ENCODE peak calls at places on chromosomes 5 and 9, in four cellular contexts. G is PC-9, Y is neural progenitor cell, P is K562. I is an unnamed sample.

GRCh38 chr9:69469136-69469535 is 144.1 kb downstream of the ENTREP1 start:
- DNase-seq in G (no peak), Y (no peak), P (no peak), I (no peak)

GRCh38 chr5:3339092-3339797 is 256.4 kb upstream of the IRX1 start:
- DNase-seq in G (no peak), Y (no peak), P (no peak), I (no peak)

GRCh38 chr5:170769236-170769635 is 14.3 kb upstream of the GABRP start:
- DNase-seq in G (no peak), Y (no peak), P (no peak), I (no peak)

GRCh38 chr5:68821056-68821455 is 272.8 kb upstream of the SLC30A5 start:
- DNase-seq in G (no peak), Y (no peak), P (no peak), I (no peak)

GRCh38 chr9:113352006-113352405 is 2.7 kb downstream of the BSPRY start:
- DNase-seq in G (no peak), Y (no peak), P (no peak), I (no peak)

GRCh38 chr5:154970759-154971158 is 29.9 kb downstream of the MRPL22 start:
- DNase-seq in G (no peak), Y (no peak), P (no peak), I (no peak)

GRCh38 chr9:127133739-127134167 is 11.3 kb upstream of the ANGPTL2 start:
- DNase-seq in G (no peak), Y (peak; percentile 53), P (no peak), I (no peak)

GRCh38 chr9:13144176-13144820 is 135.2 kb downstream of the MPDZ start:
- DNase-seq in G (no peak), Y (no peak), P (no peak), I (no peak)

GRCh38 chr5:40618926-40619325 is 60.8 kb upstream of the PTGER4 start:
- DNase-seq in G (no peak), Y (no peak), P (no peak), I (no peak)

GRCh38 chr9:104971521-104971920 is 43.6 kb upstream of the ABCA1 start:
- DNase-seq in G (no peak), Y (no peak), P (no peak), I (no peak)

GRCh38 chr9:134570726-134571325 is 70.8 kb upstream of the COL5A1 start:
- DNase-seq in G (no peak), Y (no peak), P (no peak), I (no peak)

GRCh38 chr5:150542933-150543445 is 35.1 kb downstream of the NDST1 start:
- DNase-seq in G (no peak), Y (no peak), P (no peak), I (no peak)

GRCh38 chr5:123209163-123210013 is 120.3 kb downstream of the PRDM6 start:
- DNase-seq in G (peak; percentile 6), Y (no peak), P (peak; percentile 58), I (peak; percentile 35)

GRCh38 chr5:134111741-134112647 is 2.5 kb upstream of the TCF7 start:
- DNase-seq in G (no peak), Y (no peak), P (peak; percentile 61), I (no peak)

GRCh38 chr5:80867233-80867632 is 92.9 kb upstream of the RASGRF2 start:
- DNase-seq in G (no peak), Y (no peak), P (no peak), I (no peak)

GRCh38 chr5:143642791-143643190 is 169.2 kb upstream of the HMHB1 start:
- DNase-seq in G (no peak), Y (no peak), P (no peak), I (no peak)

GRCh38 chr5:172731286-172732073 is 39.5 kb downstream of the DUSP1 start:
- DNase-seq in G (peak; percentile 89), Y (no peak), P (peak; percentile 25), I (peak; percentile 44)

GRCh38 chr5:178330791-178331404 is 98.3 kb upstream of the PHYKPL start:
- DNase-seq in G (no peak), Y (no peak), P (no peak), I (no peak)

GRCh38 chr5:167261309-167262100 is 1029.9 kb upstream of the WWC1 start:
- DNase-seq in G (no peak), Y (peak; percentile 21), P (no peak), I (no peak)

GRCh38 chr9:111631071-111631971 is at the start of gene DNAJC25:
- DNase-seq in G (peak; percentile 99), Y (peak; percentile 99), P (peak; percentile 98), I (peak; percentile 94)

DNA sequence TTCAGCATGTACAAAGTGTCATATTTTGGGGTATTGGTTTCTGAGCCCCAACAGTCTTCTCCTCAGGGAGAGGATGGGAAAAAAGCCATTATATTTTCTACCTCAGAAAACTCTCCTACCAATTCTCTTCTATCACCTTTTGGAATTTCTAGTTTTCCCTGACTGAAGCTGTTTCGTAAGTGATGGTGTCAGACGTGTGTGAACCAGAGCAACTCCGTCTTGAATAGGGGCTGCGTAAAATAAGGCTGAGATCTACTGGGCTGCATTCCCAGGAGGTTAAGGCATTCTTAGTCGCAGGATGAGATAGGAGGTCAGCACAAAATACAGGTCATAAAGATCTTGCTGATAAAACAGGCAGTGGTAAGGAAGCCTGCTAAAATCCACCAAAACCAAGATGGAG is 197.3 kb upstream of the C9orf72 start:
- DNase-seq in G (no peak), Y (no peak), P (no peak), I (no peak)
- H3K27ac ChIP-seq in G (no peak overlapping the region), Y (no peak overlapping the region), P (no peak overlapping the region), I (peak overlapping the region; percentile 87)

GRCh38 chr9:125238127-125238914 is 2.8 kb downstream of the HSPA5 start:
- DNase-seq in G (no peak), Y (no peak), P (no peak), I (no peak)
- H4K20me1 ChIP-seq in G (peaks cover 64% of the 10 kb centered on the region), Y (peaks cover 62% of the 10 kb centered on the region), P (peaks cover 64% of the 10 kb centered on the region), I (peaks cover 43% of the 10 kb centered on the region)

GRCh38 chr9:128455849-128456612 is at the start of gene ODF2:
- DNase-seq in G (peak; percentile 99), Y (peak; percentile 98), P (peak; percentile 98), I (peak; percentile 60)

GRCh38 chr9:128457207-128457606 is 1.4 kb downstream of the ODF2 start:
- DNase-seq in G (no peak), Y (peak; percentile 31), P (no peak), I (no peak)

GRCh38 chr9:128454991-128455390 is 815 bp upstream of the ODF2 start:
- DNase-seq in G (no peak), Y (no peak), P (no peak), I (no peak)

GRCh38 chr9:128459011-128459410 is 3.2 kb downstream of the ODF2 start:
- DNase-seq in G (no peak), Y (no peak), P (no peak), I (no peak)

DNA sequence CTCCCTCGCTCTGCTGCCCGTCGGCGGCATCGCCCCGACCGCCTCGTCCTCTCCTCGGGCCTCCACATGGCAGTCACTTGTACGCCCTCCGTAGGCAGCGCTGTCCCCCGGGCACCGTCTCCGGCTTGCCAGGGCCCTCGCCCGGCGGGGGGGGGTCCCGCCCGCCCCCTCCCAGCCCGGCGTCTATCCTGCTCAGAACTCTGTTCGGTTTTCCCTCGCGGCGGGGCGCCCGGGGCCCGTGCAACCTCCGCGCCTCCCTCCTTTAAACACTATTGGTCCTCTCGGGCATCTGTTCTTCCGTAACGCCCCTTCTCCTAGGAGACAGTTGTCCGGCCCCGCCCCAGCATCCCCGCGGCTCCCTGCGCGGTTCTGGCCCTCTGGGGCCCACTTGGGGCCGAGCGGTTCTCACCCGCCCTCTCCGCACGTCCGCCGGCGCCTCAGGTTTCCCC is 831 bp downstream of the ODF2 start:
- DNase-seq in G (peak; percentile 65), Y (peak; percentile 87), P (peak; percentile 87), I (no peak)
- TF ChIP-seq EZH2 in G (no peak), Y (no peak), P (no peak), I (no peak)

DNA sequence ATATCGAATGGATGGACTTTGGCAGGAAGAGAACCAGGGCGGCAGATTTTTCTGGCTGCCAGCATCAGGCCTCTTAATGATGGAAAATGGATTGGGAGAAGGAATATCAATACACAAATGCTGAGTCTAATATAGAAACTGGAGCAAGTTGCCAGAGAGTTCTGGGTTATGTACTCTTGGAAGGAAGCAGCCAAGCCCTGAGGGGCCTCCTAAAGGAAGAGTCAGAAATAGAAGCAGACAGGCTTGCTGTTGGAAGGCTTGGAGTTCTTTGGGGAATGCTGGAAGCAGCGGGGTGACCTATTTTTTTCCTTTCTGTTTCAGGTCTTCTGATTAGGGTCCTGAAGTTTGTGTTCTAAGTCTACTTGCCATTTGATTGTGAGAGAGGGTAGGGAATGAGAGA is 428.5 kb downstream of the DMAC1 start:
- DNase-seq in G (no peak), Y (no peak), P (no peak), I (no peak)
- H3K27ac ChIP-seq in G (no peak overlapping the region), Y (no peak overlapping the region), P (no peak overlapping the region), I (no peak overlapping the region)

GRCh38 chr5:316210-317085 is 5.1 kb upstream of the AHRR start:
- DNase-seq in G (no peak), Y (no peak), P (no peak), I (no peak)

GRCh38 chr5:315488-316209 is 5.9 kb upstream of the AHRR start:
- DNase-seq in G (no peak), Y (no peak), P (no peak), I (no peak)

GRCh38 chr5:318931-319601 is 2.4 kb upstream of the AHRR start:
- DNase-seq in G (no peak), Y (no peak), P (no peak), I (no peak)

GRCh38 chr5:318341-318897 is 3.1 kb upstream of the AHRR start:
- DNase-seq in G (peak; percentile 71), Y (no peak), P (no peak), I (no peak)

GRCh38 chr5:317086-317811 is 4.3 kb upstream of the AHRR start:
- DNase-seq in G (peak; percentile 89), Y (peak; percentile 90), P (peak; percentile 81), I (no peak)
- H4K20me1 ChIP-seq in G (peaks cover 68% of the 10 kb centered on the region), Y (peaks cover 35% of the 10 kb centered on the region), P (peaks cover 16% of the 10 kb centered on the region), I (peaks cover 8% of the 10 kb centered on the region)

GRCh38 chr5:81904861-81905260 is 67.0 kb upstream of the ATG10 start:
- DNase-seq in G (peak; percentile 19), Y (no peak), P (no peak), I (no peak)

GRCh38 chr5:81898403-81898802 is 73.4 kb upstream of the ATG10 start:
- DNase-seq in G (no peak), Y (no peak), P (no peak), I (no peak)

GRCh38 chr5:81904166-81904565 is 67.7 kb upstream of the ATG10 start:
- DNase-seq in G (no peak), Y (no peak), P (peak; percentile 11), I (no peak)

GRCh38 chr5:81899123-81899522 is 72.7 kb upstream of the ATG10 start:
- DNase-seq in G (no peak), Y (no peak), P (no peak), I (no peak)

GRCh38 chr5:81901539-81901938 is 70.3 kb upstream of the ATG10 start:
- DNase-seq in G (no peak), Y (no peak), P (no peak), I (no peak)
- TF ChIP-seq EZH2 in G (no peak), Y (no peak), P (no peak), I (no peak)

I was measured in keratinocyte.